ENCODE peak calls at places on chromosome 19, in five cellular contexts. L is IMR-90, Z is prostate gland, Y is testis, K is heart left ventricle. D is an unnamed sample.

GRCh38 chr19:4980087-4980486 is 11.2 kb downstream of the KDM4B start:
- DNase-seq in L (no peak), Z (no peak), Y (no peak), K (no peak), D (no peak)

GRCh38 chr19:27974082-27974513 is 1238.9 kb downstream of the UQCRFS1 start:
- DNase-seq in L (no peak), Z (no peak), Y (peak; percentile 71), K (no peak), D (no peak)

GRCh38 chr19:13006431-13007281 is 11.4 kb downstream of the NFIX start:
- DNase-seq in L (no peak), Z (no peak), Y (no peak), K (no peak), D (no peak)

GRCh38 chr19:5927439-5927821 is 13.4 kb downstream of the CAPS start:
- DNase-seq in L (no peak), Z (no peak), Y (no peak), K (no peak), D (no peak)

GRCh38 chr19:31963741-31964140 is 381.7 kb upstream of the ZNF507 start:
- DNase-seq in L (no peak), Z (no peak), Y (peak; percentile 72), K (no peak), D (no peak)

GRCh38 chr19:49779731-49780578 is 13.2 kb downstream of the AP2A1 start:
- DNase-seq in L (no peak), Z (no peak), Y (no peak), K (no peak), D (no peak)

GRCh38 chr19:21586341-21587116 is 81.1 kb downstream of the ZNF429 start:
- DNase-seq in L (no peak), Z (peak; percentile 13), Y (no peak), K (peak; percentile 33), D (no peak)

GRCh38 chr19:35211545-35212230 is 16.9 kb downstream of the FAM187B start:
- DNase-seq in L (no peak), Z (peak; percentile 7), Y (peak; percentile 49), K (peak; percentile 54), D (peak; percentile 24)

GRCh38 chr19:48152552-48152951 is 17.6 kb downstream of the LIG1 start:
- DNase-seq in L (peak; percentile 75), Z (peak; percentile 53), Y (peak; percentile 77), K (peak; percentile 46), D (peak; percentile 54)

GRCh38 chr19:28039677-28040381 is 1173.1 kb downstream of the UQCRFS1 start:
- DNase-seq in L (no peak), Z (no peak), Y (no peak), K (no peak), D (no peak)

GRCh38 chr19:33280351-33280921 is 21.9 kb downstream of the CEBPA start:
- DNase-seq in L (no peak), Z (no peak), Y (no peak), K (no peak), D (no peak)

GRCh38 chr19:18437481-18438330 is at the start of gene ISYNA1:
- DNase-seq in L (peak; percentile 20), Z (peak; percentile 60), Y (peak; percentile 82), K (peak; percentile 59), D (no peak)

GRCh38 chr19:2291185-2291751 is 9.3 kb upstream of the PEAK3 start:
- DNase-seq in L (no peak), Z (no peak), Y (peak; percentile 70), K (no peak), D (no peak)

GRCh38 chr19:16364231-16364865 is 39.7 kb downstream of the KLF2 start:
- DNase-seq in L (no peak), Z (no peak), Y (no peak), K (no peak), D (no peak)

GRCh38 chr19:11382898-11383705 is 1.0 kb downstream of the EPOR start:
- DNase-seq in L (no peak), Z (no peak), Y (peak; percentile 57), K (peak; percentile 51), D (peak; percentile 14)

GRCh38 chr19:6706633-6706958 is 13.9 kb downstream of the C3 start:
- DNase-seq in L (no peak), Z (no peak), Y (no peak), K (no peak), D (no peak)

DNA sequence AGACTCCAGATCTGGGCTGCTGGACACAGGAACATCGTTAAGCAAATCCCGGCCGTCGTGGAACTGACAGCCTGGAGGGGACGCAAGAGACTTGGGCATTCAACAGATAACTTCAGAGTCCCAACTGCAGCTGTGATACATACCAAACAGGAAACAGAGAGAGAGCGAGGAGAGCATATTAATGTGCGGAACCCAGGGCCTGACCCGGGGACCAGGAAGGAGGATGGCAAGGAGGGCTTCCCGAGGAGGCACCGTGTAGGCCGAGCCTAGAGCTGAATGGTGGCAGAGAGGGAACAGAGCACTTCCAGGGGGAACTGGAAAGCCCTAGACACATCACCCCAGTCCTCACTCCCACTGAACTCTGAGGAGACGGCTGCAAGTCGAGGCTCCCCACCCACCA is 68.1 kb downstream of the SIPA1L3 start:
- DNase-seq in L (no peak), Z (no peak), Y (no peak), K (no peak), D (no peak)
- TF ChIP-seq CTCF in L (no peak), Z (no peak), Y (no peak), K (no peak), D (no peak)

GRCh38 chr19:40713939-40714338 is 2.7 kb downstream of the COQ8B start:
- DNase-seq in L (no peak), Z (no peak), Y (no peak), K (no peak), D (no peak)

GRCh38 chr19:40716031-40716654 is 543 bp downstream of the COQ8B start:
- DNase-seq in L (peak; percentile 95), Z (peak; percentile 46), Y (no peak), K (no peak), D (no peak)

GRCh38 chr19:40716655-40717324 is at the start of the genes COQ8B and ITPKC:
- DNase-seq in L (peak; percentile 96), Z (peak; percentile 99), Y (peak; percentile 100), K (peak; percentile 100), D (peak; percentile 100)

GRCh38 chr19:40717325-40717879 is 490 bp downstream of the ITPKC start:
- DNase-seq in L (no peak), Z (peak; percentile 27), Y (peak; percentile 41), K (no peak), D (peak; percentile 22)

GRCh38 chr19:40714519-40715299 is 2.0 kb downstream of the COQ8B start:
- DNase-seq in L (peak; percentile 89), Z (peak; percentile 96), Y (peak; percentile 97), K (peak; percentile 96), D (peak; percentile 95)
- TF ChIP-seq POLR2A in L (no peak), Z (no peak), Y (no peak), K (peak; percentile 12), D (no peak)

GRCh38 chr19:55605207-55605636 is 225 bp upstream of the ZNF865 start:
- DNase-seq in L (peak; percentile 96), Z (peak; percentile 97), Y (peak; percentile 97), K (peak; percentile 99), D (peak; percentile 93)

GRCh38 chr19:55602104-55603001 is 2.3 kb downstream of the ZNF524 start:
- DNase-seq in L (no peak), Z (no peak), Y (no peak), K (no peak), D (no peak)

GRCh38 chr19:55603115-55603514 is 2.3 kb upstream of the ZNF865 start:
- DNase-seq in L (no peak), Z (no peak), Y (no peak), K (no peak), D (no peak)

GRCh38 chr19:55605637-55606470 is at the start of gene ZNF865:
- DNase-seq in L (peak; percentile 87), Z (peak; percentile 69), Y (peak; percentile 81), K (peak; percentile 75), D (peak; percentile 67)

GRCh38 chr19:55603581-55604292 is 1.7 kb upstream of the ZNF865 start:
- DNase-seq in L (no peak), Z (no peak), Y (no peak), K (no peak), D (no peak)
- TF ChIP-seq CTCF in L (no peak), Z (no peak), Y (no peak), K (no peak), D (no peak)

GRCh38 chr19:1210227-1210538 is 4.6 kb downstream of the STK11 start:
- DNase-seq in L (no peak), Z (no peak), Y (peak; percentile 62), K (no peak), D (no peak)

GRCh38 chr19:1211494-1212234 is 6.1 kb downstream of the STK11 start:
- DNase-seq in L (no peak), Z (peak; percentile 87), Y (peak; percentile 94), K (peak; percentile 40), D (no peak)

GRCh38 chr19:1206063-1206732 is 620 bp downstream of the STK11 start:
- DNase-seq in L (no peak), Z (no peak), Y (no peak), K (no peak), D (no peak)

GRCh38 chr19:1205114-1206062 is at the start of gene STK11:
- DNase-seq in L (peak; percentile 94), Z (peak; percentile 98), Y (peak; percentile 98), K (peak; percentile 99), D (peak; percentile 98)

DNA sequence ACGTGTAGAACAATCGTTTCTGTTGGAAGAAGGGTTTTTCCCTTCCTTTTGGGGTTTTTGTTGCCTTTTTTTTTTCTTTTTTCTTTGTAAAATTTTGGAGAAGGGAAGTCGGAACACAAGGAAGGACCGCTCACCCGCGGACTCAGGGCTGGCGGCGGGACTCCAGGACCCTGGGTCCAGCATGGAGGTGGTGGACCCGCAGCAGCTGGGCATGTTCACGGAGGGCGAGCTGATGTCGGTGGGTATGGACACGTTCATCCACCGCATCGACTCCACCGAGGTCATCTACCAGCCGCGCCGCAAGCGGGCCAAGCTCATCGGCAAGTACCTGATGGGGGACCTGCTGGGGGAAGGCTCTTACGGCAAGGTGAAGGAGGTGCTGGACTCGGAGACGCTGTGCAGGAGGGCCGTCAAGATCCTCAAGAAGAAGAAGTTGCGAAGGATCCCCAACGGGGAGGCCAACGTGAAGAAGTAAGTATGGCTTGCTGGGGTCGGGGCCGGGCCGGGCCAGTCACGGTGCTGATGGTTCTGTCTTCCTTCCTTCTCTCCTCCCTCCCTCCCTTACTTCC is 1.2 kb downstream of the STK11 start:
- DNase-seq in L (no peak), Z (no peak), Y (peak; percentile 62), K (no peak), D (no peak)
- TF ChIP-seq POLR2A in L (no peak), Z (no peak), Y (no peak), K (no peak), D (no peak)